ENCODE peak calls at places on chromosome 3, in seven cellular contexts. L is body of pancreas; V is effector memory CD4-positive, alpha-beta T cell; R is tibial artery; W is hepatocyte; M is GM23338; O is transverse colon. E is an unnamed sample.

GRCh38 chr3:10733297-10733696 is 82.7 kb upstream of the SLC6A11 start:
- DNase-seq in L (no peak), V (no peak), R (no peak), W (no peak), M (no peak), O (no peak), E (no peak)

GRCh38 chr3:29695201-29695904 is 414.5 kb downstream of the RBMS3 start:
- DNase-seq in L (no peak), V (no peak), R (no peak), W (no peak), M (no peak), O (no peak), E (no peak)

GRCh38 chr3:19901918-19902317 is 32.1 kb downstream of the EFHB start:
- DNase-seq in L (peak; percentile 17), V (no peak), R (no peak), W (no peak), M (no peak), O (no peak), E (no peak)

GRCh38 chr3:30871720-30872119 is 22.7 kb downstream of the GADL1 start:
- DNase-seq in L (no peak), V (no peak), R (no peak), W (no peak), M (no peak), O (no peak), E (no peak)

GRCh38 chr3:109268181-109268580 is 48.1 kb downstream of the DPPA2 start:
- DNase-seq in L (no peak), V (no peak), R (no peak), W (no peak), M (peak; percentile 3), O (no peak), E (no peak)

GRCh38 chr3:67685499-67685898 is 31.1 kb upstream of the SUCLG2 start:
- DNase-seq in L (no peak), V (no peak), R (no peak), W (no peak), M (no peak), O (no peak), E (no peak)

GRCh38 chr3:113249111-113249510 is 37.8 kb downstream of the BOC start:
- DNase-seq in L (no peak), V (no peak), R (no peak), W (no peak), M (no peak), O (no peak), E (no peak)

GRCh38 chr3:128503164-128503651 is 10.2 kb upstream of the GATA2 start:
- DNase-seq in L (no peak), V (no peak), R (no peak), W (no peak), M (peak; percentile 68), O (no peak), E (no peak)

GRCh38 chr3:187808466-187809291 is 63.4 kb upstream of the BCL6 start:
- DNase-seq in L (peak; percentile 20), V (no peak), R (no peak), W (peak; percentile 74), M (peak; percentile 33), O (peak; percentile 48), E (no peak)

GRCh38 chr3:153906366-153906765 is 214.8 kb upstream of the ARHGEF26 start:
- DNase-seq in L (no peak), V (no peak), R (no peak), W (no peak), M (no peak), O (no peak), E (no peak)

GRCh38 chr3:56369914-56370313 is 98.4 kb downstream of the ERC2 start:
- DNase-seq in L (no peak), V (no peak), R (no peak), W (no peak), M (no peak), O (no peak), E (no peak)

GRCh38 chr3:123148772-123149171 is 53.0 kb upstream of the SEC22A start:
- DNase-seq in L (no peak), V (no peak), R (no peak), W (no peak), M (no peak), O (no peak), E (no peak)

GRCh38 chr3:23644741-23645140 is 161.0 kb upstream of the UBE2E1 start:
- DNase-seq in L (no peak), V (no peak), R (no peak), W (no peak), M (peak; percentile 58), O (no peak), E (no peak)

GRCh38 chr3:142467738-142468137 is 19.9 kb upstream of the XRN1 start:
- DNase-seq in L (no peak), V (no peak), R (no peak), W (no peak), M (no peak), O (no peak), E (no peak)

GRCh38 chr3:154334973-154335420 is 10.7 kb upstream of the DHX36 start:
- DNase-seq in L (no peak), V (no peak), R (no peak), W (peak; percentile 50), M (peak; percentile 69), O (no peak), E (peak; percentile 22)

GRCh38 chr3:64061628-64062027 is 38.3 kb upstream of the PSMD6 start:
- DNase-seq in L (no peak), V (no peak), R (no peak), W (no peak), M (no peak), O (no peak), E (no peak)

GRCh38 chr3:94071713-94072284 is 8.9 kb downstream of the NSUN3 start:
- DNase-seq in L (peak; percentile 20), V (no peak), R (no peak), W (no peak), M (no peak), O (no peak), E (peak; percentile 73)

GRCh38 chr3:20051123-20051806 is 11.0 kb downstream of the KAT2B start:
- DNase-seq in L (no peak), V (no peak), R (no peak), W (no peak), M (no peak), O (no peak), E (no peak)

GRCh38 chr3:124510290-124510689 is 220.0 kb upstream of the UMPS start:
- DNase-seq in L (no peak), V (no peak), R (no peak), W (no peak), M (no peak), O (no peak), E (no peak)

GRCh38 chr3:125220681-125221429 is 8.3 kb upstream of the SLC12A8 start:
- DNase-seq in L (no peak), V (no peak), R (no peak), W (no peak), M (peak; percentile 8), O (no peak), E (no peak)

GRCh38 chr3:71305246-71306206 is 278.0 kb downstream of the FOXP1 start:
- DNase-seq in L (peak; percentile 49), V (no peak), R (no peak), W (peak; percentile 49), M (peak; percentile 95), O (peak; percentile 19), E (no peak)
- H3K4me3 ChIP-seq in L (no peak overlapping the region), V (peak overlapping the region; percentile 44), R (peak overlapping the region; percentile 38), W (peak overlapping the region; percentile 56), M (peak overlapping the region; percentile 68), O (no peak overlapping the region), E (no peak overlapping the region)

GRCh38 chr3:58333206-58334012 is 717 bp downstream of the PXK start:
- DNase-seq in L (peak; percentile 50), V (no peak), R (peak; percentile 68), W (peak; percentile 42), M (peak; percentile 63), O (peak; percentile 30), E (no peak)

GRCh38 chr3:58334013-58334321 is 1.3 kb downstream of the PXK start:
- DNase-seq in L (no peak), V (no peak), R (no peak), W (no peak), M (no peak), O (no peak), E (no peak)

GRCh38 chr3:58332575-58333179 is at the start of gene PXK:
- DNase-seq in L (peak; percentile 89), V (peak; percentile 63), R (peak; percentile 89), W (peak; percentile 88), M (peak; percentile 84), O (peak; percentile 86), E (no peak)

GRCh38 chr3:58329922-58330413 is 2.7 kb upstream of the PXK start:
- DNase-seq in L (no peak), V (no peak), R (no peak), W (no peak), M (no peak), O (no peak), E (no peak)

DNA sequence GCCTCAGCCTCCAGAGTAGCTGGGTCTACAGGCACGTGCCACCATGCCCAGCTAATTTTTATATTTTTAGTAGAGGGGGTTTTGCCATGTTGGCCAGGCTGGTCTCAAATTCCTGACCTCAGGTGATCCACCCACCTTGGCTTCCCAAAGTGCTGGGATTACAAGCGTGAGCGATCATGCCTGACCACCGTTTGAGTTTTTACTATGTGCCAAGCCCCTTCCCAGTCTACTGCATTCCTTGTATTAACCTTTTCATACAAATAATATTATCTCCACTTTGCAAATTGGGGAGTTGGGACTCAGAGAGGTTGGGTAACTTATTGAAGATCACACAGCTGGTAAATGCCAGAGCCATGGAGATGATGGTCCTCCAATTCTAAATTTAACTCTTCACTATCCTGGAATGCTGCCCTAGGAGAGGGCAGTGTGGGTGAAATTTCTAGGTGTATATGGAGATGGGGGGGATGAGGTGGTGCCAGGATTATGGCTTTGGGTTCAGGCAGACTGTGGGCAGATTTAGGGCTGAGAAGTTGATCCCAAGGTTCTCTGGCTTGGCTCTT is 1.0 kb upstream of the PXK start:
- DNase-seq in L (no peak), V (no peak), R (no peak), W (no peak), M (no peak), O (no peak), E (no peak)
- H3K4me3 ChIP-seq in L (no peak overlapping the region), V (no peak overlapping the region), R (no peak overlapping the region), W (no peak overlapping the region), M (no peak overlapping the region), O (no peak overlapping the region), E (no peak overlapping the region)

DNA sequence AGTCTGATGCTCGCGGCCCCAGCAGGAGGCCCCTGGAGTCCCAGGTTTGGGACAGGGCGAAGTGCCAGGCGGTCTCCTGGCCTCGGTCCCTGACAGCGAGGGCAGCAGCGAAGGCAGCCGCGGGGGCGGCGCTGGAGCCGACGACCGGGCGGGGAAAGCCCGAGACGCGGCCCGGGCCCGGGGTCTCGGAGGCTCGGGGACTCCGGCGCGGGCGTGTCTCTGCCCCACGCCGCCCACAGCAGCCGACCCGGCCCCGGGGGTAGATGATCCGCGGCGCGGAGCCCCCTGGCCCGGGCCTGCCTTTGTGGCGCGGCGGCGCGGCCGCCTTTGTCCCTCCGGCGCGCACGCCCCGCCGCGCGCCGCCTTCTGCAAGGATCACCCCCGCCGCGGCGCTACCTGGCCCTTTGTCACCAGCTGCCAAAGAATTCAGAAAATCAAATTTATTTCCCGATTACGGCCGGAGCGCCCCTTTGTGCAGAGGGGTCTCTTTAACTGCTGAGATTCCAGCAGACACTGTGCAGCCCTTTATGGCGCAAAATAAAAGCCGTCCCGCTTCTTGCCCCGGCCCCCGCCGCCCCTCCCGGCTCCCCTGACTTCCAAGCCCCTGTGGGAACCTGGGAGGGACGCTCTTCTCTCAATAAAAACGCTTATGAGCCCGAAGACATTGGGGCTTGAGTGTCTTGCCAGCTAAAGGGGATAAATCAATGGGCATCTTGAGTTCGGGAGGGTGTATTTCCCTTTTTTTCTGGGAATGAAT is 68.3 kb downstream of the HES1 start:
- DNase-seq in L (peak; percentile 42), V (no peak), R (no peak), W (peak; percentile 42), M (peak; percentile 57), O (no peak), E (no peak)
- H3K4me3 ChIP-seq in L (no peak overlapping the region), V (peak overlapping the region; percentile 5), R (no peak overlapping the region), W (peak overlapping the region; percentile 52), M (peak overlapping the region; percentile 65), O (no peak overlapping the region), E (no peak overlapping the region)

GRCh38 chr3:149752788-149753136 is 473 bp upstream of the COMMD2 start:
- DNase-seq in L (no peak), V (no peak), R (no peak), W (no peak), M (no peak), O (no peak), E (no peak)
- H3K4me3 ChIP-seq in L (peak overlapping the region; percentile 89), V (peak overlapping the region; percentile 87), R (peak overlapping the region; percentile 73), W (peak overlapping the region; percentile 11), M (peak overlapping the region; percentile 85), O (no peak overlapping the region), E (peak overlapping the region; percentile 79)

E was measured in Jurkat, Clone E6-1.